ENCODE peak calls at places on chromosomes 4 and X, in nine cellular contexts. One of them, this sample, is unnamed.

GRCh38 chr4:3475713-3476260 is 12.7 kb downstream of the DOK7 start:
- DNase-seq in upper lobe of right lung: no peak
- DNase-seq in pancreas: no peak
- DNase-seq in left lung: peak; percentile 73
- DNase-seq in CD8-positive, alpha-beta memory T cell: no peak
- DNase-seq in stomach: no peak
- DNase-seq in iPS DF 6.9: no peak
- DNase-seq in WERI-Rb-1: peak; percentile 5
- DNase-seq in suprapubic skin: no peak
- DNase-seq in this sample: no peak

GRCh38 chr4:10161840-10162239 is 45.2 kb upstream of the WDR1 start:
- DNase-seq in upper lobe of right lung: no peak
- DNase-seq in pancreas: no peak
- DNase-seq in left lung: no peak
- DNase-seq in CD8-positive, alpha-beta memory T cell: no peak
- DNase-seq in stomach: no peak
- DNase-seq in iPS DF 6.9: no peak
- DNase-seq in WERI-Rb-1: no peak
- DNase-seq in suprapubic skin: no peak
- DNase-seq in this sample: no peak

GRCh38 chr4:141870152-141870551 is 233.8 kb downstream of the IL15 start:
- DNase-seq in upper lobe of right lung: no peak
- DNase-seq in pancreas: no peak
- DNase-seq in left lung: no peak
- DNase-seq in CD8-positive, alpha-beta memory T cell: no peak
- DNase-seq in stomach: no peak
- DNase-seq in iPS DF 6.9: no peak
- DNase-seq in WERI-Rb-1: no peak
- DNase-seq in suprapubic skin: no peak
- DNase-seq in this sample: no peak

GRCh38 chr4:86055898-86056297 is 304.0 kb downstream of the MAPK10 start:
- DNase-seq in upper lobe of right lung: no peak
- DNase-seq in pancreas: no peak
- DNase-seq in left lung: no peak
- DNase-seq in CD8-positive, alpha-beta memory T cell: no peak
- DNase-seq in stomach: no peak
- DNase-seq in iPS DF 6.9: no peak
- DNase-seq in WERI-Rb-1: no peak
- DNase-seq in suprapubic skin: no peak
- DNase-seq in this sample: no peak

GRCh38 chr4:109701566-109702399 is 1.5 kb downstream of the CASP6 start:
- DNase-seq in upper lobe of right lung: no peak
- DNase-seq in pancreas: no peak
- DNase-seq in left lung: no peak
- DNase-seq in CD8-positive, alpha-beta memory T cell: no peak
- DNase-seq in stomach: no peak
- DNase-seq in iPS DF 6.9: peak; percentile 9
- DNase-seq in WERI-Rb-1: peak; percentile 31
- DNase-seq in suprapubic skin: no peak
- DNase-seq in this sample: no peak

GRCh38 chrX:40120838-40121580 is 23.3 kb upstream of the BCOR start:
- DNase-seq in upper lobe of right lung: no peak
- DNase-seq in pancreas: no peak
- DNase-seq in left lung: no peak
- DNase-seq in CD8-positive, alpha-beta memory T cell: no peak
- DNase-seq in stomach: no peak
- DNase-seq in iPS DF 6.9: no peak
- DNase-seq in WERI-Rb-1: no peak
- DNase-seq in suprapubic skin: no peak
- DNase-seq in this sample: no peak

GRCh38 chr4:8155048-8155447 is 3.6 kb downstream of the ABLIM2 start:
- DNase-seq in upper lobe of right lung: no peak
- DNase-seq in pancreas: no peak
- DNase-seq in left lung: no peak
- DNase-seq in CD8-positive, alpha-beta memory T cell: no peak
- DNase-seq in stomach: no peak
- DNase-seq in iPS DF 6.9: no peak
- DNase-seq in WERI-Rb-1: no peak
- DNase-seq in suprapubic skin: no peak
- DNase-seq in this sample: no peak

GRCh38 chr4:114466299-114466698 is 132.3 kb upstream of the UGT8 start:
- DNase-seq in upper lobe of right lung: no peak
- DNase-seq in pancreas: no peak
- DNase-seq in left lung: no peak
- DNase-seq in CD8-positive, alpha-beta memory T cell: no peak
- DNase-seq in stomach: no peak
- DNase-seq in iPS DF 6.9: no peak
- DNase-seq in WERI-Rb-1: no peak
- DNase-seq in suprapubic skin: no peak
- DNase-seq in this sample: no peak

GRCh38 chr4:127641524-127641923 is 8.8 kb downstream of the INTU start:
- DNase-seq in upper lobe of right lung: no peak
- DNase-seq in pancreas: no peak
- DNase-seq in left lung: no peak
- DNase-seq in CD8-positive, alpha-beta memory T cell: no peak
- DNase-seq in stomach: no peak
- DNase-seq in iPS DF 6.9: no peak
- DNase-seq in WERI-Rb-1: no peak
- DNase-seq in suprapubic skin: no peak
- DNase-seq in this sample: no peak

GRCh38 chrX:54495814-54496516 is at the start of gene FGD1:
- DNase-seq in upper lobe of right lung: peak; percentile 79
- DNase-seq in pancreas: peak; percentile 59
- DNase-seq in left lung: peak; percentile 82
- DNase-seq in CD8-positive, alpha-beta memory T cell: peak; percentile 6
- DNase-seq in stomach: peak; percentile 73
- DNase-seq in iPS DF 6.9: no peak
- DNase-seq in WERI-Rb-1: peak; percentile 75
- DNase-seq in suprapubic skin: peak; percentile 76
- DNase-seq in this sample: peak; percentile 74

GRCh38 chr4:8236141-8236919 is 33.2 kb upstream of the HTRA3 start:
- DNase-seq in upper lobe of right lung: no peak
- DNase-seq in pancreas: no peak
- DNase-seq in left lung: peak; percentile 72
- DNase-seq in CD8-positive, alpha-beta memory T cell: no peak
- DNase-seq in stomach: no peak
- DNase-seq in iPS DF 6.9: no peak
- DNase-seq in WERI-Rb-1: no peak
- DNase-seq in suprapubic skin: no peak
- DNase-seq in this sample: no peak

GRCh38 chr4:164536829-164537228 is 217.1 kb upstream of the SMIM31 start:
- DNase-seq in upper lobe of right lung: no peak
- DNase-seq in pancreas: no peak
- DNase-seq in left lung: no peak
- DNase-seq in CD8-positive, alpha-beta memory T cell: no peak
- DNase-seq in stomach: no peak
- DNase-seq in iPS DF 6.9: no peak
- DNase-seq in WERI-Rb-1: peak; percentile 58
- DNase-seq in suprapubic skin: peak; percentile 65
- DNase-seq in this sample: peak; percentile 21

GRCh38 chr4:19693949-19694597 is 557.6 kb upstream of the SLIT2 start:
- DNase-seq in upper lobe of right lung: no peak
- DNase-seq in pancreas: no peak
- DNase-seq in left lung: no peak
- DNase-seq in CD8-positive, alpha-beta memory T cell: no peak
- DNase-seq in stomach: no peak
- DNase-seq in iPS DF 6.9: no peak
- DNase-seq in WERI-Rb-1: no peak
- DNase-seq in suprapubic skin: no peak
- DNase-seq in this sample: no peak

GRCh38 chr4:1075809-1076524 is 37.4 kb downstream of the RNF212 start:
- DNase-seq in upper lobe of right lung: peak; percentile 52
- DNase-seq in pancreas: no peak
- DNase-seq in left lung: no peak
- DNase-seq in CD8-positive, alpha-beta memory T cell: no peak
- DNase-seq in stomach: no peak
- DNase-seq in iPS DF 6.9: no peak
- DNase-seq in WERI-Rb-1: no peak
- DNase-seq in suprapubic skin: peak; percentile 49
- DNase-seq in this sample: no peak
- H3K27ac ChIP-seq in upper lobe of right lung: no peak overlapping the region
- H3K27ac ChIP-seq in pancreas: no peak overlapping the region
- H3K27ac ChIP-seq in left lung: no peak overlapping the region
- H3K27ac ChIP-seq in CD8-positive, alpha-beta memory T cell: no peak overlapping the region
- H3K27ac ChIP-seq in stomach: no peak overlapping the region
- H3K27ac ChIP-seq in iPS DF 6.9: no peak overlapping the region
- H3K27ac ChIP-seq in WERI-Rb-1: no peak overlapping the region
- H3K27ac ChIP-seq in suprapubic skin: no peak overlapping the region
- H3K27ac ChIP-seq in this sample: no peak overlapping the region

GRCh38 chr4:6546681-6547447 is 28.1 kb upstream of the MAN2B2 start:
- DNase-seq in upper lobe of right lung: no peak
- DNase-seq in pancreas: no peak
- DNase-seq in left lung: no peak
- DNase-seq in CD8-positive, alpha-beta memory T cell: peak; percentile 22
- DNase-seq in stomach: peak; percentile 44
- DNase-seq in iPS DF 6.9: peak; percentile 45
- DNase-seq in WERI-Rb-1: peak; percentile 69
- DNase-seq in suprapubic skin: no peak
- DNase-seq in this sample: peak; percentile 70
- H3K27me3 ChIP-seq in upper lobe of right lung: no peaks in the 10 kb centered on the region
- H3K27me3 ChIP-seq in pancreas: no peaks in the 10 kb centered on the region
- H3K27me3 ChIP-seq in left lung: no peaks in the 10 kb centered on the region
- H3K27me3 ChIP-seq in CD8-positive, alpha-beta memory T cell: no peaks in the 10 kb centered on the region
- H3K27me3 ChIP-seq in stomach: peaks cover 73% of the 10 kb centered on the region
- H3K27me3 ChIP-seq in iPS DF 6.9: no peaks in the 10 kb centered on the region
- H3K27me3 ChIP-seq in WERI-Rb-1: no peaks in the 10 kb centered on the region
- H3K27me3 ChIP-seq in suprapubic skin: peaks cover 39% of the 10 kb centered on the region
- H3K27me3 ChIP-seq in this sample: no peaks in the 10 kb centered on the region

DNA sequence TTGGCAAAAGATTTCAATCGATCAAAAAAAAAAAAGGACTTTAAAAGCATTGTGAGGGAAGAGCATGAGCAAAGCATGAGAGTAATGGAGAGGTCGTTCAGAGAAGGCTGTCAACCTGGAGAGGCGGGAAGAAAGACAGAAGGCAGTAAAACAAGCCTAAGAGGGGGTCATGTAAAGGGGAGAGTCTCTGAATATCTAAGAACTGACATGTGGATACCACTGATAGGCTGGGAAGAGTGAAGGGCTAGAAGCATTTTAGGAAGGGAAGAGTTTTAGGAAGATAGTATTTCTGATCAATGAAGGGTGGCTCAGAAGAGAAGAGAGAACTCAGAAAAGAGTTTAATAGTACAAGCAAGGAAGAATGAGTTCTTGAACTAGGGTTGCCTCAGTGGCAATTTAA is 7.5 kb downstream of the FAM9C start:
- DNase-seq in upper lobe of right lung: no peak
- DNase-seq in pancreas: no peak
- DNase-seq in left lung: no peak
- DNase-seq in CD8-positive, alpha-beta memory T cell: no peak
- DNase-seq in stomach: no peak
- DNase-seq in iPS DF 6.9: no peak
- DNase-seq in WERI-Rb-1: no peak
- DNase-seq in suprapubic skin: no peak
- DNase-seq in this sample: no peak
- H3K27ac ChIP-seq in upper lobe of right lung: no peak overlapping the region
- H3K27ac ChIP-seq in pancreas: no peak overlapping the region
- H3K27ac ChIP-seq in left lung: no peak overlapping the region
- H3K27ac ChIP-seq in CD8-positive, alpha-beta memory T cell: no peak overlapping the region
- H3K27ac ChIP-seq in stomach: no peak overlapping the region
- H3K27ac ChIP-seq in iPS DF 6.9: no peak overlapping the region
- H3K27ac ChIP-seq in WERI-Rb-1: no peak overlapping the region
- H3K27ac ChIP-seq in suprapubic skin: no peak overlapping the region
- H3K27ac ChIP-seq in this sample: no peak overlapping the region

DNA sequence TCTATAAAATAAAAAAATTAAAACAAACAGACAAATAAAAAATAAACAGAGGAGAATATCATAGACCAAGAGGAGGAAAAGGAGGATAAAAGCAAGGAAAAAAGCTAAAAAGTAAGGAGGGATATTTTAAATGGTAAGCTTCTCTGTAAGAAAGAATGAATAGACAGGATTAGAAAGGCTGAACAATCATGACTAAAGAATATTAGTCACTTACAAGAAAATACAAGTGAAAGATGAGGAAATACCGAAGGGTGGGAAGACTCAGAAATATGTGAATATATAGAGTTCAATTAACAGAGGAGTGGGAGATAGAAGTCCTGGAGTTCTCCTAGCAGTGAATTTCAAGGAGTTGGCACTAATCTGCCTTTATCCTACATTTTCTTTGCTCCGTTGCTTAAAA is 162.6 kb downstream of the RTL3 start:
- DNase-seq in upper lobe of right lung: no peak
- DNase-seq in pancreas: no peak
- DNase-seq in left lung: no peak
- DNase-seq in CD8-positive, alpha-beta memory T cell: no peak
- DNase-seq in stomach: no peak
- DNase-seq in iPS DF 6.9: no peak
- DNase-seq in WERI-Rb-1: no peak
- DNase-seq in suprapubic skin: no peak
- DNase-seq in this sample: no peak
- H3K27me3 ChIP-seq in upper lobe of right lung: no peaks in the 10 kb centered on the region
- H3K27me3 ChIP-seq in pancreas: no peaks in the 10 kb centered on the region
- H3K27me3 ChIP-seq in left lung: no peaks in the 10 kb centered on the region
- H3K27me3 ChIP-seq in CD8-positive, alpha-beta memory T cell: no peaks in the 10 kb centered on the region
- H3K27me3 ChIP-seq in stomach: no peaks in the 10 kb centered on the region
- H3K27me3 ChIP-seq in iPS DF 6.9: no peaks in the 10 kb centered on the region
- H3K27me3 ChIP-seq in WERI-Rb-1: peaks cover 24% of the 10 kb centered on the region
- H3K27me3 ChIP-seq in suprapubic skin: no peaks in the 10 kb centered on the region
- H3K27me3 ChIP-seq in this sample: peaks cover 78% of the 10 kb centered on the region

DNA sequence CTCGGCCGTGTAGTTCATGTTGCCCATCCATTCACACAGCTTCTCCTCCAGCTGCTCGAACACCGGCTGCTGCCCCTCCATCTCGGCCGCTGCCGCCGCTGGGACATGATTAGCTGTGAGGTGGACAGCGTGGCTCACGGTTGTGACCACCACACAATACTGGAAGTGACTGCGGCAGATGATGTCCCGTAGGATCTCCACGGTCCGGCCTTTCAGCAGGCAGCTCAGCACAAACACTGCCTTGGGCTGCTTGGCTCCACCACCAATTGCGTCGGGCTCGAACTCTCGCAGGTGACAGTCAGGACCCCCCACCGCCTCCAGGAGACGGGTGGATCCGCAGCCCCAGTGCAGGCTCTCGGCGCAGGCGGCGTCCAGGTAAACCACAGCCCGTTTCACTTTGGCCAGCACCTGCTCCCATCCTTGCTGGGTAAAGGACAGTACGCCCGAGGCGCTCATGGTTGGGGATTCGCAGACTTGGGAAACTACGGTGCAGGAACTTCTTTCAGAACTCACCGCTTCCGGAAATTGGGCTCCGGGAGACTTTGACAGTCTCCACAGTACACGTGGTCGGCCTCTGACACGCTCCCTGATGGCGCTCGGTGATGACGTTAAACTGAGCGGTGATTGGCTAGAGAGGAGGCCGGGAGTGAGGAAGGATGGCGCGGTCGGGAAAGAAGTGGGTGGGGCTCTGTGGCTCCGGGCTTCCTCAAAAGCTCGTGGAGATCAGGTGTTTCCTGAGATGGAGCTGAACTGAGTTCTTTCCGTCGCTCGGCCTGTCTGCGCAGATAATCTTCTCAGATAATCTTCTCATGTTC is at the start of gene SCFD2:
- DNase-seq in upper lobe of right lung: peak; percentile 97
- DNase-seq in pancreas: peak; percentile 95
- DNase-seq in left lung: peak; percentile 95
- DNase-seq in CD8-positive, alpha-beta memory T cell: peak; percentile 97
- DNase-seq in stomach: peak; percentile 98
- DNase-seq in iPS DF 6.9: peak; percentile 94
- DNase-seq in WERI-Rb-1: peak; percentile 96
- DNase-seq in suprapubic skin: peak; percentile 99
- DNase-seq in this sample: peak; percentile 98
- H3K27ac ChIP-seq in upper lobe of right lung: peak within 1 kb of the TSS; percentile 82
- H3K27ac ChIP-seq in pancreas: no peak within 1 kb of the TSS
- H3K27ac ChIP-seq in left lung: peak within 1 kb of the TSS; percentile 37
- H3K27ac ChIP-seq in CD8-positive, alpha-beta memory T cell: peak within 1 kb of the TSS; percentile 85
- H3K27ac ChIP-seq in stomach: peak within 1 kb of the TSS; percentile 68
- H3K27ac ChIP-seq in iPS DF 6.9: no peak within 1 kb of the TSS
- H3K27ac ChIP-seq in WERI-Rb-1: peak within 1 kb of the TSS; percentile 66
- H3K27ac ChIP-seq in suprapubic skin: peak within 1 kb of the TSS; percentile 47
- H3K27ac ChIP-seq in this sample: peak within 1 kb of the TSS; percentile 52

This sample was measured in dorsolateral prefrontal cortex.